ENCODE peak calls at places on chromosomes 2 and 18, in six cellular contexts. G, O, K, R, T and C are unnamed samples.

GRCh38 chr2:95043300-95043786 is 17.8 kb downstream of the MAL start:
- DNase-seq in T (no peak), R (no peak), G (peak), O (no peak), K (peak), C (peak)

GRCh38 chr2:69770193-69770702 is 28.3 kb downstream of the ANXA4 start:
- DNase-seq in O (no peak), T (no peak), G (peak), K (no peak), R (peak), C (peak)

GRCh38 chr2:172709566-172710291 is 25.9 kb upstream of the RAPGEF4 start:
- DNase-seq in O (no peak), K (no peak), R (no peak), G (no peak), T (no peak), C (no peak)

GRCh38 chr2:200765139-200765951 is 46.4 kb upstream of the BZW1 start:
- DNase-seq in G (peak), T (no peak), K (no peak), R (peak), O (no peak), C (no peak)

GRCh38 chr2:37201766-37202165 is 5.5 kb downstream of the CEBPZOS start:
- DNase-seq in O (no peak), K (no peak), R (peak), T (no peak), G (peak), C (no peak)

GRCh38 chr2:112640800-112641675 is 4.7 kb upstream of the SLC20A1 start:
- DNase-seq in G (peak), T (no peak), O (no peak), R (peak), K (no peak), C (no peak)

GRCh38 chr2:220601674-220602073 is 970.4 kb downstream of the EPHA4 start:
- DNase-seq in R (no peak), G (no peak), K (peak), O (no peak), T (no peak), C (no peak)

GRCh38 chr18:12811191-12811950 is 72.7 kb downstream of the PTPN2 start:
- DNase-seq in O (no peak), G (peak), K (no peak), T (no peak), R (no peak), C (peak)

GRCh38 chr18:51082571-51083264 is 52.7 kb downstream of the SMAD4 start:
- DNase-seq in K (no peak), T (no peak), G (peak), O (no peak), R (no peak), C (no peak)

GRCh38 chr2:205474746-205475145 is 207.6 kb upstream of the NRP2 start:
- DNase-seq in K (no peak), T (no peak), G (peak), O (no peak), R (no peak), C (no peak)

GRCh38 chr2:156892449-156893335 is 364.8 kb upstream of the GALNT5 start:
- DNase-seq in O (peak), R (peak), G (peak), T (no peak), K (no peak), C (no peak)

GRCh38 chr2:238336151-238336550 is 15.8 kb downstream of the TRAF3IP1 start:
- DNase-seq in O (no peak), G (no peak), R (no peak), K (no peak), T (no peak), C (no peak)

GRCh38 chr2:97707428-97708380 is 5.7 kb upstream of the ZAP70 start:
- DNase-seq in K (peak), G (no peak), O (no peak), R (no peak), T (no peak), C (no peak)

GRCh38 chr2:98343371-98343770 is 2.9 kb upstream of the CNGA3 start:
- DNase-seq in K (no peak), T (no peak), R (no peak), O (no peak), G (no peak), C (no peak)

GRCh38 chr18:21004721-21005120 is 106.9 kb downstream of the ROCK1 start:
- DNase-seq in R (peak), T (no peak), G (peak), K (no peak), O (no peak), C (no peak)

GRCh38 chr2:67604360-67604759 is 207.2 kb downstream of the ETAA1 start:
- DNase-seq in O (no peak), K (no peak), T (no peak), R (no peak), G (peak), C (no peak)

GRCh38 chr2:40348038-40348437 is 103.9 kb downstream of the SLC8A1 start:
- DNase-seq in T (no peak), O (no peak), G (no peak), K (no peak), R (no peak), C (no peak)

GRCh38 chr2:108640731-108641130 is 78.6 kb upstream of the RANBP2 start:
- DNase-seq in G (peak), O (no peak), R (peak), T (no peak), K (no peak), C (peak)

GRCh38 chr18:31942301-31942998 is 478 bp downstream of the TRAPPC8 start:
- DNase-seq in T (no peak), G (peak), O (no peak), K (peak), R (peak), C (peak)

DNA sequence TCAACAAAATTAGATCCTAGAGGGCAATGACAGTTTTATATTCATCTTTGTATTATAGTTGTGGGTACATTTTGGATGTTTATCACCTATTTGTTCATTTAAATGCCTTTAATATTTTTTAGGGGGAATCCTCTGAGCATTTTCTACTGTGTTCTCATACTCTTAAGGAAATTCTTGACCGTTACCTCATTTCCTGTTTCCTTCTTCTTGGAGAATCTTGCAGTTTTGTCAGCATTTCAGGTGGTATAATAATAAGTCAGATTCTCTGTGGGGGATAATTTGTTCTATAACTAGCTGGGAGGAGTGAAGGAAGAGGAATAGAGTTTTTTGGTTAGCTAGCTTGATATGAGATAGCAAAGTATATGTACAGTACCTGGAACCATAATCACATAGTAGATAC is 14.0 kb downstream of the MTX2 start:
- DNase-seq in O (no peak), K (no peak), G (peak), R (peak), T (no peak), C (no peak)
- H4K91ac ChIP-seq in O (no peak), K (no peak), G (no peak), R (no peak), T (no peak), C (no peak)

DNA sequence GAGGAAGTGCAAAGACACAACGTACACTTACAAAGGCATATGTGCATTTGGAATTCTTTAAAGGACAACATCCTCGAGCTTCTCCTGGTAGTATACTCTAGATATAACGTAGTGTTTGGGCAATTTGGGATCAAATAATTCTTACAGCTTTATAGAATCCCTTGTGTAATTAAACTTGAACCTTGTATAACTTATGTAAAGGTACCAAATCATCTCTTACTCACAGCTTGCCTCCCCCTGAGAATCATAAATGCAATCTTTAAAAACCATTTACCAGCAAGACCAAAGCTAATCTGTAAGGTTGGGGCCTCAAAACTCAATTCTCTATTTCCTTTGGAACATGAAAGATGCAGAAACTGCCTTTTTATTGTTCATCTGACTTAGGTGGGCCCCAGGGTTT is 12.2 kb upstream of the TNP1 start:
- DNase-seq in O (no peak), T (no peak), K (no peak), G (no peak), R (no peak), C (no peak)
- H4K91ac ChIP-seq in O (no peak), T (no peak), K (no peak), G (no peak), R (no peak), C (no peak)

GRCh38 chr2:85505551-85506238 is 33.3 kb upstream of the MAT2A start:
- DNase-seq in G (no peak), K (no peak), T (no peak), R (no peak), O (no peak), C (no peak)
- H4K91ac ChIP-seq in G (peak), K (no peak), T (no peak), R (peak), O (no peak), C (no peak)

GRCh38 chr2:20089715-20090464 is 38.5 kb upstream of the LAPTM4A start:
- DNase-seq in G (no peak), T (no peak), O (no peak), R (no peak), K (no peak), C (no peak)
- H4K91ac ChIP-seq in G (peak), T (no peak), O (no peak), R (peak), K (no peak), C (peak)

DNA sequence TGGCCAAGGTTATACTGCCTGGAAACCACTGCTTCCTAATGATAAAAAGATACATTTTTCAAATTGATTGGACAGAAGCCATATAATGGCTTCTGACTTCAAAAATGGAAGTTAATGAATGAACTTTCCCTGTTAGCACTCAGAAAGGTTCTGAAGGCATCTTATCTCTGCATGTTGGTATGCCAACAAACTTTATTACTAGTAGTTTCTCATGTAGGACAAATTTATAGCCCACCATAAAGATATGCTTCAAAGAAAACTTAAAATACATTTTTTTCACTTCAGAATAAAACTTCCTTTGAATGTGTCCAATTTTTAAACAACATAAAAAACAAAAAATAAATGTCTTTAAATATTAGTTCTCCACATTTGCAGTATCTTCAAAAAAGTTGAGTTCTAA is 10.0 kb downstream of the DOCK10 start:
- DNase-seq in K (no peak), T (no peak), R (no peak), O (no peak), G (no peak), C (no peak)
- H4K91ac ChIP-seq in K (no peak), T (no peak), R (no peak), O (no peak), G (no peak), C (no peak)

GRCh38 chr2:236163483-236164200 is 4.5 kb downstream of the GBX2 start:
- DNase-seq in G (no peak), K (no peak), R (no peak), T (no peak), O (peak), C (no peak)
- H4K91ac ChIP-seq in G (no peak), K (no peak), R (no peak), T (no peak), O (no peak), C (no peak)